ENCODE peak calls at places on chromosomes 13 and 19, in five cellular contexts. P is MM.1S, X is upper lobe of right lung, A is fibroblast of lung, K is heart left ventricle. R is an unnamed sample.

GRCh38 chr19:1132625-1133383 is 29.0 kb downstream of the GPX4 start:
- DNase-seq in P (peak), X (no peak), A (no peak), K (no peak), R (no peak)

GRCh38 chr19:15551183-15552004 is 43.1 kb downstream of the CYP4F22 start:
- DNase-seq in P (no peak), X (peak), A (peak), K (peak), R (peak)

GRCh38 chr19:2361259-2362038 is 1.4 kb downstream of the TMPRSS9 start:
- DNase-seq in P (no peak), X (no peak), A (no peak), K (no peak), R (no peak)

GRCh38 chr19:5951338-5951861 is 26.5 kb downstream of the RANBP3 start:
- DNase-seq in P (no peak), X (peak), A (no peak), K (no peak), R (no peak)

GRCh38 chr19:32566246-32566830 is 14.7 kb upstream of the PDCD5 start:
- DNase-seq in P (no peak), X (no peak), A (peak), K (no peak), R (no peak)

GRCh38 chr13:100439247-100439955 is 149.2 kb downstream of the GGACT start:
- DNase-seq in P (no peak), X (no peak), A (no peak), K (no peak), R (no peak)

GRCh38 chr13:32234914-32235313 is 80.2 kb downstream of the ZAR1L start:
- DNase-seq in P (no peak), X (no peak), A (no peak), K (no peak), R (no peak)

GRCh38 chr19:37329686-37330085 is 41.2 kb upstream of the ZNF527 start:
- DNase-seq in P (no peak), X (no peak), A (no peak), K (no peak), R (no peak)

GRCh38 chr19:14090509-14091085 is at the start of gene SAMD1:
- DNase-seq in P (peak), X (peak), A (peak), K (peak), R (peak)

GRCh38 chr19:29785955-29786589 is 25.7 kb upstream of the CCNE1 start:
- DNase-seq in P (peak), X (no peak), A (no peak), K (no peak), R (peak)

GRCh38 chr19:12838182-12838890 is at the start of gene MAST1:
- DNase-seq in P (peak), X (peak), A (no peak), K (no peak), R (peak)

GRCh38 chr19:33724021-33724722 is 72.5 kb upstream of the KCTD15 start:
- DNase-seq in P (no peak), X (peak), A (no peak), K (no peak), R (no peak)

GRCh38 chr13:34179481-34179880 is 361.5 kb downstream of the RFC3 start:
- DNase-seq in P (no peak), X (no peak), A (no peak), K (no peak), R (no peak)

GRCh38 chr19:34254552-34255432 is at the start of gene GARRE1:
- DNase-seq in P (peak), X (peak), A (peak), K (peak), R (peak)

GRCh38 chr13:50080856-50081105 is 65.5 kb downstream of the KCNRG start:
- DNase-seq in P (peak), X (no peak), A (peak), K (no peak), R (peak)

GRCh38 chr13:110714798-110715394 is 1.4 kb downstream of the ING1 start:
- DNase-seq in P (peak), X (peak), A (peak), K (peak), R (no peak)

GRCh38 chr13:23980160-23980551 is 82.9 kb upstream of the C1QTNF9B start:
- DNase-seq in P (peak), X (peak), A (peak), K (peak), R (peak)

GRCh38 chr19:34269968-34270621 is 15.7 kb downstream of the GARRE1 start:
- DNase-seq in P (peak), X (peak), A (peak), K (peak), R (peak)

GRCh38 chr19:9848761-9849160 is 13.6 kb downstream of the PIN1 start:
- DNase-seq in P (no peak), X (no peak), A (no peak), K (no peak), R (no peak)

GRCh38 chr19:6259312-6259861 is 20.4 kb downstream of the MLLT1 start:
- DNase-seq in P (no peak), X (no peak), A (peak), K (no peak), R (no peak)

GRCh38 chr13:48712141-48712540 is 58.4 kb downstream of the CYSLTR2 start:
- DNase-seq in P (no peak), X (no peak), A (no peak), K (no peak), R (no peak)

GRCh38 chr13:99436686-99437416 is 64.4 kb upstream of the TM9SF2 start:
- DNase-seq in P (peak), X (peak), A (peak), K (peak), R (peak)

GRCh38 chr13:38381840-38382239 is 32.2 kb downstream of the UFM1 start:
- DNase-seq in P (no peak), X (no peak), A (peak), K (no peak), R (no peak)

GRCh38 chr19:35791814-35792279 is 16.5 kb downstream of the ARHGAP33 start:
- DNase-seq in P (no peak), X (no peak), A (no peak), K (no peak), R (no peak)

GRCh38 chr13:50227356-50227755 is 212.1 kb downstream of the KCNRG start:
- DNase-seq in P (no peak), X (no peak), A (no peak), K (no peak), R (no peak)

GRCh38 chr13:73945871-73946270 is 188.3 kb downstream of the KLF12 start:
- DNase-seq in P (no peak), X (no peak), A (no peak), K (peak), R (no peak)

GRCh38 chr13:37448072-37448471 is 150.5 kb downstream of the POSTN start:
- DNase-seq in P (no peak), X (no peak), A (peak), K (no peak), R (no peak)

GRCh38 chr19:13960863-13961784 is 8.8 kb downstream of the DCAF15 start:
- DNase-seq in P (no peak), X (no peak), A (no peak), K (peak), R (no peak)

GRCh38 chr13:24654741-24655140 is 25.5 kb upstream of the ATP12A start:
- DNase-seq in P (no peak), X (no peak), A (peak), K (no peak), R (no peak)

GRCh38 chr19:5993516-5994406 is 15.8 kb upstream of the RANBP3 start:
- DNase-seq in P (no peak), X (peak), A (peak), K (no peak), R (no peak)

GRCh38 chr19:2059422-2060201 is 8.6 kb upstream of the MKNK2 start:
- DNase-seq in P (no peak), X (peak), A (peak), K (peak), R (no peak)

GRCh38 chr19:39540333-39540673 is 342 bp upstream of the EID2 start:
- DNase-seq in P (no peak), X (no peak), A (no peak), K (no peak), R (no peak)
- H3K4me3 ChIP-seq in P (peak), X (peak), A (peak), K (peak), R (peak)

DNA sequence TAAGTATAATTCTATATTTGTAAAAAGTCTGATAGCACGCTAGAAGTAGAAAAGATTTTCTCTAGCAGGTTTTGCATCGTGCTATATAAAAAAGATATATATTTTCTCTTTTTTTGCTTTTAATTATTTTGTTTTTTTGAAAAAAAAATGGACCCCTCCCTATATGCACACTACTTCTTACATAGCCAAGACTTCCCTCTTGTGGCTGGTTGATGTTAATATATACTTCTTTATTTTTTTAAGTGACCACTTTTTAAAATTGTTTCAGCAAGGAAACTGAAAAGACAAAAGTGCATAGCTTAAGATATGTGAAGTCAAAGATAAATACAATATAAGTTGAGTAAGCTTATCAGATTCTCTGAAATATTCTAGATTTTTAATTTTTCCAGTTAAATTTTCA is 1202.8 kb downstream of the DIAPH3 start:
- DNase-seq in P (no peak), X (no peak), A (peak), K (no peak), R (peak)
- TF ChIP-seq CTCF in P (no peak), X (peak), A (no peak), K (peak), R (no peak)

DNA sequence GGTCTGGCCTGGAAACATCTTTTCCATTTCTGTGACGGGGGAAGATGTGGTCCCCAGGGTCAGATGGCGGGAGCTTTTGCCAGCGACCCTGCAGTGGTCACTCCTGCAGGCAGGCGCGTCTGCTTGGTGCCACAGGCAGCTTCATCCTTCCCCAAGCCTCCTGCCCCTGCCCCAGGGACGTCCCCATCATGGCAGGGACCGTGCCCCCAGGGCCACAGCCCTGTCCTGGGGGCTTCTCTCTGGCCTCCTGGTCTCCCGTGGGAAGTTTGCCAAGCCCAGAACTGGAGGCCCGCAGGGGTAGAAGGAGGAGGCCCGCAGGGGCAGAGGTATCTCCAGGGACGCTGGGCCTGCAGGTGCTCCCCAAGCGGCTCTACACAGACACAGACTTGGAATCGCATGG is 47.5 kb downstream of the TMEM255B start:
- DNase-seq in P (no peak), X (no peak), A (no peak), K (peak), R (no peak)
- H3K4me3 ChIP-seq in P (no peak), X (no peak), A (no peak), K (no peak), R (no peak)

GRCh38 chr19:43525836-43526771 is 897 bp downstream of the ETHE1 start:
- DNase-seq in P (no peak), X (no peak), A (no peak), K (no peak), R (peak)

GRCh38 chr19:43524922-43525835 is 1.8 kb downstream of the ETHE1 start:
- DNase-seq in P (no peak), X (peak), A (peak), K (peak), R (peak)

GRCh38 chr19:43527860-43528622 is 1.0 kb upstream of the ETHE1 start:
- DNase-seq in P (no peak), X (no peak), A (no peak), K (no peak), R (peak)

GRCh38 chr19:43522929-43523328 is 4.1 kb downstream of the ETHE1 start:
- DNase-seq in P (no peak), X (no peak), A (no peak), K (no peak), R (no peak)

GRCh38 chr19:43526884-43527859 is at the start of gene ETHE1:
- DNase-seq in P (peak), X (peak), A (peak), K (peak), R (peak)
- TF ChIP-seq CTCF in P (no peak), X (no peak), A (no peak), K (no peak), R (no peak)

DNA sequence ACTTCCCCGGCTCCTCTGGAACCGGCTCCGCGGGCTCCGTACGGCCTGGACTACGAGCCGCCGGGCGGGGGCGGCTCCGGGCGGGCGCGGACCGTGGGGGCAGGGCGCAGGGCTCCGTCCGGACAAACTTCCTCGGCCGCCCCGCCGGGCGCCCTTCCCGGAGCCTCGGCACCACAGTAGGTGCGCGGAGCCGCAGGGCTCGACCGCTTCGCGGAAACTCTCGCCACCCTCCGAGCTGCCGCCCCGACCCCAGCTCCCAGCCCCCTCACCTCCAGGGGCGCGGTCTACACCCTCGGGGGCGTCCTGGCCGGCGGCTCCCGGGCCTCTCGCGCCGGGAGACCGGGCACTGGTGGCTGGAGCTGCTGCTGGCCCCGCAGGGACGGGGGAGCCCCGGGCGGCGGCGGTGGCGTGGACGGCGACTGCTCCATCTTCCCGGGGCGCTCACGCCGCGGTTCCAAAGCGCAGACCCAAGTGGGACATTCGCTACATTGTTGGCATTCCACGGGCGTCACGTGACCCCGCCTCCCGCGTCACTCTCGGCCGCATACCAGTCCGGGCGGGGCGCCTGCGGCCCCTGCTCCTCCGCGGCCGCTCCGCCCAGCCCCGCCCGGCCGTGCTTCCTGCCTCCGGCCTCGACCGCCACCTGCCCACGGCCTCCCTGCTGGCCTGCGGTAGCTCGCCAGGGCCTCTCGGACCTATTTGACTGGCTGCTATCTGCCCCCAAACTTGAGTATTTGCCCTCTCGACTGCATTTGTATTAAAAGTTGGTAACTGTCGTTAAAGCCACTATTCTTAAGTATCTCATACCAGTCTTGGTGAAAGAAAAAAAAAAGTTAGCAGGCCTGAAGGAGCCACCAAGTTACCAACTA is at the start of gene LATS2:
- DNase-seq in P (peak), X (peak), A (peak), K (peak), R (peak)
- H3K4me3 ChIP-seq in P (peak), X (peak), A (peak), K (peak), R (peak)

GRCh38 chr13:106281426-106281825 is 254.0 kb downstream of the EFNB2 start:
- DNase-seq in P (no peak), X (no peak), A (no peak), K (no peak), R (no peak)
- TF ChIP-seq CTCF in P (no peak), X (no peak), A (no peak), K (no peak), R (no peak)

GRCh38 chr13:76293346-76293745 is 592.9 kb downstream of the KCTD12 start:
- DNase-seq in P (no peak), X (no peak), A (peak), K (no peak), R (no peak)

GRCh38 chr13:76292031-76292430 is 594.2 kb downstream of the KCTD12 start:
- DNase-seq in P (no peak), X (no peak), A (no peak), K (no peak), R (no peak)

GRCh38 chr13:76296751-76297150 is 589.5 kb downstream of the KCTD12 start:
- DNase-seq in P (no peak), X (no peak), A (no peak), K (no peak), R (no peak)

GRCh38 chr13:76292726-76293125 is 593.5 kb downstream of the KCTD12 start:
- DNase-seq in P (no peak), X (no peak), A (peak), K (no peak), R (no peak)

GRCh38 chr13:76293751-76294150 is 592.5 kb downstream of the KCTD12 start:
- DNase-seq in P (no peak), X (no peak), A (peak), K (no peak), R (no peak)
- H3K4me3 ChIP-seq in P (no peak), X (no peak), A (no peak), K (no peak), R (no peak)

DNA sequence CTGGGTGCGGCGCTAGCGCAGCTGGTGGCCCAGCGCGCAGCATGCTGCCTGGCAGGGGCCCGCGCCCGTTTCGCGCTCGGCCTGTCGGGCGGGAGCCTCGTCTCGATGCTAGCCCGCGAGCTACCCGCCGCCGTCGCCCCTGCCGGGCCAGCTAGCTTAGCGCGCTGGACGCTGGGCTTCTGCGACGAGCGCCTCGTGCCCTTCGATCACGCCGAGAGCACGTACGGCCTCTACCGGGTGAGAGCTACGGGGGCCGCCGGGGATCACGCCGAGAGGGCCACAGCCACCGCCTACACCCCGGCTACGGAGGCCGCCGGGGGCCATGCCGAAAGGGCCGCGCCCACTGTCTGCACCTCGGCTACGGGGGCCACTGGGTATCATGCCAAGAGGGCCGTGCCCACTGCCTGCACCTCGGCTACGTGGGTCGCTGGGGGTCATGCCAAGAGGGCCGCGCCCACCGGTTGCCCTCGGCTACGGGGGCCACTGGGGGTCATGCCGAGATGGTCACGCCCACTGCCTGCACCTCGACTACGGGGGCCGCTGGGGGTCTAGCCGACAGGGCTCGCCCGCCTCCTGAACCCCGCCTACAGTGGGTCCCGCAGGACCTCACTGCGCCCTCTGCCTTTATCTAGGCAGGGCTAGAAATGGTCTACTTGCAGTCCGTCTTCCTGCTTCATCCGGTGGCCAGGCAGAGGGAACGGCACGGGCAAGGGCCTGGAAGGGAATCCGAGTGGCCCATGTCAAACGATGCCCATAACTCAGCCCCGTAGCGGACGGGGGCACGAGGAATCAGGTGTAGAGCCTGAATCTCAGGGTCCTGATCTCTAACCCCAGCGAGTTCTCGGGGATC is 500 bp downstream of the PGLS start:
- DNase-seq in P (peak), X (peak), A (peak), K (peak), R (peak)
- TF ChIP-seq CTCF in P (no peak), X (peak), A (no peak), K (peak), R (peak)

R was measured in GM12865.